ENCODE peak calls at places on chromosomes 1 and 21, in six cellular contexts. One of them, this sample, is unnamed.

GRCh38 chr1:222369991-222370910 is 177.7 kb downstream of the HHIPL2 start:
- DNase-seq in choroid plexus epithelial cell: peak; percentile 33
- DNase-seq in NCI-H2081 treated with DMSO at 0.1 percent for 48 hours: no peak
- DNase-seq in activated T-helper 1 cell treated with anti-CD3 and anti-CD28 coated beads, Interleukin-12 subunit alpha, Interleukin-12 subunit beta, Interleukin-2, Interleukin-4 antibody, amounts not matched to agents 30 ng/mL and 10 ng/mL and 1 ng/mL, durations not matched to agents 14 hours and 24 hours and 36 hours: no peak
- DNase-seq in endothelial cell: no peak
- DNase-seq in stomach: no peak
- DNase-seq in this sample: no peak

GRCh38 chr1:1430114-1430982 is 5.1 kb upstream of the VWA1 start:
- DNase-seq in choroid plexus epithelial cell: peak; percentile 77
- DNase-seq in NCI-H2081 treated with DMSO at 0.1 percent for 48 hours: no peak
- DNase-seq in activated T-helper 1 cell treated with anti-CD3 and anti-CD28 coated beads, Interleukin-12 subunit alpha, Interleukin-12 subunit beta, Interleukin-2, Interleukin-4 antibody, amounts not matched to agents 30 ng/mL and 10 ng/mL and 1 ng/mL, durations not matched to agents 14 hours and 24 hours and 36 hours: no peak
- DNase-seq in endothelial cell: peak; percentile 66
- DNase-seq in stomach: peak; percentile 81
- DNase-seq in this sample: no peak

GRCh38 chr1:92563457-92564216 is 76.9 kb upstream of the GFI1 start:
- DNase-seq in choroid plexus epithelial cell: no peak
- DNase-seq in NCI-H2081 treated with DMSO at 0.1 percent for 48 hours: no peak
- DNase-seq in activated T-helper 1 cell treated with anti-CD3 and anti-CD28 coated beads, Interleukin-12 subunit alpha, Interleukin-12 subunit beta, Interleukin-2, Interleukin-4 antibody, amounts not matched to agents 30 ng/mL and 10 ng/mL and 1 ng/mL, durations not matched to agents 14 hours and 24 hours and 36 hours: no peak
- DNase-seq in endothelial cell: no peak
- DNase-seq in stomach: no peak
- DNase-seq in this sample: no peak

GRCh38 chr1:64161347-64162080 is 41.9 kb upstream of the UBE2U start:
- DNase-seq in choroid plexus epithelial cell: peak; percentile 82
- DNase-seq in NCI-H2081 treated with DMSO at 0.1 percent for 48 hours: no peak
- DNase-seq in activated T-helper 1 cell treated with anti-CD3 and anti-CD28 coated beads, Interleukin-12 subunit alpha, Interleukin-12 subunit beta, Interleukin-2, Interleukin-4 antibody, amounts not matched to agents 30 ng/mL and 10 ng/mL and 1 ng/mL, durations not matched to agents 14 hours and 24 hours and 36 hours: no peak
- DNase-seq in endothelial cell: no peak
- DNase-seq in stomach: no peak
- DNase-seq in this sample: no peak

GRCh38 chr21:41865002-41865777 is 14.0 kb downstream of the PRDM15 start:
- DNase-seq in choroid plexus epithelial cell: no peak
- DNase-seq in NCI-H2081 treated with DMSO at 0.1 percent for 48 hours: no peak
- DNase-seq in activated T-helper 1 cell treated with anti-CD3 and anti-CD28 coated beads, Interleukin-12 subunit alpha, Interleukin-12 subunit beta, Interleukin-2, Interleukin-4 antibody, amounts not matched to agents 30 ng/mL and 10 ng/mL and 1 ng/mL, durations not matched to agents 14 hours and 24 hours and 36 hours: no peak
- DNase-seq in endothelial cell: no peak
- DNase-seq in stomach: no peak
- DNase-seq in this sample: no peak

GRCh38 chr1:87869563-87869962 is 540.9 kb downstream of the LMO4 start:
- DNase-seq in choroid plexus epithelial cell: peak; percentile 76
- DNase-seq in NCI-H2081 treated with DMSO at 0.1 percent for 48 hours: no peak
- DNase-seq in activated T-helper 1 cell treated with anti-CD3 and anti-CD28 coated beads, Interleukin-12 subunit alpha, Interleukin-12 subunit beta, Interleukin-2, Interleukin-4 antibody, amounts not matched to agents 30 ng/mL and 10 ng/mL and 1 ng/mL, durations not matched to agents 14 hours and 24 hours and 36 hours: no peak
- DNase-seq in endothelial cell: no peak
- DNase-seq in stomach: no peak
- DNase-seq in this sample: no peak

GRCh38 chr1:79355073-79355472 is 348.5 kb upstream of the ADGRL4 start:
- DNase-seq in choroid plexus epithelial cell: peak; percentile 46
- DNase-seq in NCI-H2081 treated with DMSO at 0.1 percent for 48 hours: no peak
- DNase-seq in activated T-helper 1 cell treated with anti-CD3 and anti-CD28 coated beads, Interleukin-12 subunit alpha, Interleukin-12 subunit beta, Interleukin-2, Interleukin-4 antibody, amounts not matched to agents 30 ng/mL and 10 ng/mL and 1 ng/mL, durations not matched to agents 14 hours and 24 hours and 36 hours: no peak
- DNase-seq in endothelial cell: no peak
- DNase-seq in stomach: no peak
- DNase-seq in this sample: no peak

GRCh38 chr21:35840197-35840799 is 220.0 kb downstream of the SETD4 start:
- DNase-seq in choroid plexus epithelial cell: peak; percentile 95
- DNase-seq in NCI-H2081 treated with DMSO at 0.1 percent for 48 hours: no peak
- DNase-seq in activated T-helper 1 cell treated with anti-CD3 and anti-CD28 coated beads, Interleukin-12 subunit alpha, Interleukin-12 subunit beta, Interleukin-2, Interleukin-4 antibody, amounts not matched to agents 30 ng/mL and 10 ng/mL and 1 ng/mL, durations not matched to agents 14 hours and 24 hours and 36 hours: peak; percentile 28
- DNase-seq in endothelial cell: peak; percentile 52
- DNase-seq in stomach: peak; percentile 67
- DNase-seq in this sample: no peak

GRCh38 chr21:44752701-44753235 is 41.4 kb upstream of the TSPEAR start:
- DNase-seq in choroid plexus epithelial cell: peak; percentile 14
- DNase-seq in NCI-H2081 treated with DMSO at 0.1 percent for 48 hours: no peak
- DNase-seq in activated T-helper 1 cell treated with anti-CD3 and anti-CD28 coated beads, Interleukin-12 subunit alpha, Interleukin-12 subunit beta, Interleukin-2, Interleukin-4 antibody, amounts not matched to agents 30 ng/mL and 10 ng/mL and 1 ng/mL, durations not matched to agents 14 hours and 24 hours and 36 hours: no peak
- DNase-seq in endothelial cell: no peak
- DNase-seq in stomach: no peak
- DNase-seq in this sample: no peak

GRCh38 chr1:109805486-109806180 is 41.9 kb upstream of the EPS8L3 start:
- DNase-seq in choroid plexus epithelial cell: peak; percentile 31
- DNase-seq in NCI-H2081 treated with DMSO at 0.1 percent for 48 hours: no peak
- DNase-seq in activated T-helper 1 cell treated with anti-CD3 and anti-CD28 coated beads, Interleukin-12 subunit alpha, Interleukin-12 subunit beta, Interleukin-2, Interleukin-4 antibody, amounts not matched to agents 30 ng/mL and 10 ng/mL and 1 ng/mL, durations not matched to agents 14 hours and 24 hours and 36 hours: no peak
- DNase-seq in endothelial cell: no peak
- DNase-seq in stomach: peak; percentile 61
- DNase-seq in this sample: no peak

GRCh38 chr1:197399691-197400521 is 131.9 kb downstream of the CRB1 start:
- DNase-seq in choroid plexus epithelial cell: peak; percentile 77
- DNase-seq in NCI-H2081 treated with DMSO at 0.1 percent for 48 hours: peak; percentile 47
- DNase-seq in activated T-helper 1 cell treated with anti-CD3 and anti-CD28 coated beads, Interleukin-12 subunit alpha, Interleukin-12 subunit beta, Interleukin-2, Interleukin-4 antibody, amounts not matched to agents 30 ng/mL and 10 ng/mL and 1 ng/mL, durations not matched to agents 14 hours and 24 hours and 36 hours: no peak
- DNase-seq in endothelial cell: peak; percentile 26
- DNase-seq in stomach: no peak
- DNase-seq in this sample: peak; percentile 26

GRCh38 chr1:203442821-203443220 is 32.8 kb upstream of the PRELP start:
- DNase-seq in choroid plexus epithelial cell: no peak
- DNase-seq in NCI-H2081 treated with DMSO at 0.1 percent for 48 hours: no peak
- DNase-seq in activated T-helper 1 cell treated with anti-CD3 and anti-CD28 coated beads, Interleukin-12 subunit alpha, Interleukin-12 subunit beta, Interleukin-2, Interleukin-4 antibody, amounts not matched to agents 30 ng/mL and 10 ng/mL and 1 ng/mL, durations not matched to agents 14 hours and 24 hours and 36 hours: no peak
- DNase-seq in endothelial cell: no peak
- DNase-seq in stomach: no peak
- DNase-seq in this sample: no peak

GRCh38 chr1:54493608-54494007 is 54.4 kb upstream of the ACOT11 start:
- DNase-seq in choroid plexus epithelial cell: peak; percentile 34
- DNase-seq in NCI-H2081 treated with DMSO at 0.1 percent for 48 hours: no peak
- DNase-seq in activated T-helper 1 cell treated with anti-CD3 and anti-CD28 coated beads, Interleukin-12 subunit alpha, Interleukin-12 subunit beta, Interleukin-2, Interleukin-4 antibody, amounts not matched to agents 30 ng/mL and 10 ng/mL and 1 ng/mL, durations not matched to agents 14 hours and 24 hours and 36 hours: no peak
- DNase-seq in endothelial cell: no peak
- DNase-seq in stomach: no peak
- DNase-seq in this sample: no peak

GRCh38 chr1:234970731-234971476 is 157.7 kb downstream of the TOMM20 start:
- DNase-seq in choroid plexus epithelial cell: peak; percentile 99
- DNase-seq in NCI-H2081 treated with DMSO at 0.1 percent for 48 hours: peak; percentile 26
- DNase-seq in activated T-helper 1 cell treated with anti-CD3 and anti-CD28 coated beads, Interleukin-12 subunit alpha, Interleukin-12 subunit beta, Interleukin-2, Interleukin-4 antibody, amounts not matched to agents 30 ng/mL and 10 ng/mL and 1 ng/mL, durations not matched to agents 14 hours and 24 hours and 36 hours: no peak
- DNase-seq in endothelial cell: no peak
- DNase-seq in stomach: peak; percentile 50
- DNase-seq in this sample: no peak

GRCh38 chr1:99170516-99170915 is 93.8 kb upstream of the PLPPR4 start:
- DNase-seq in choroid plexus epithelial cell: peak; percentile 21
- DNase-seq in NCI-H2081 treated with DMSO at 0.1 percent for 48 hours: no peak
- DNase-seq in activated T-helper 1 cell treated with anti-CD3 and anti-CD28 coated beads, Interleukin-12 subunit alpha, Interleukin-12 subunit beta, Interleukin-2, Interleukin-4 antibody, amounts not matched to agents 30 ng/mL and 10 ng/mL and 1 ng/mL, durations not matched to agents 14 hours and 24 hours and 36 hours: no peak
- DNase-seq in endothelial cell: no peak
- DNase-seq in stomach: no peak
- DNase-seq in this sample: no peak

GRCh38 chr21:37155216-37155615 is 82.2 kb downstream of the TTC3 start:
- DNase-seq in choroid plexus epithelial cell: no peak
- DNase-seq in NCI-H2081 treated with DMSO at 0.1 percent for 48 hours: no peak
- DNase-seq in activated T-helper 1 cell treated with anti-CD3 and anti-CD28 coated beads, Interleukin-12 subunit alpha, Interleukin-12 subunit beta, Interleukin-2, Interleukin-4 antibody, amounts not matched to agents 30 ng/mL and 10 ng/mL and 1 ng/mL, durations not matched to agents 14 hours and 24 hours and 36 hours: no peak
- DNase-seq in endothelial cell: no peak
- DNase-seq in stomach: no peak
- DNase-seq in this sample: no peak

GRCh38 chr1:166026561-166026960 is 140.2 kb downstream of the FAM78B start:
- DNase-seq in choroid plexus epithelial cell: no peak
- DNase-seq in NCI-H2081 treated with DMSO at 0.1 percent for 48 hours: no peak
- DNase-seq in activated T-helper 1 cell treated with anti-CD3 and anti-CD28 coated beads, Interleukin-12 subunit alpha, Interleukin-12 subunit beta, Interleukin-2, Interleukin-4 antibody, amounts not matched to agents 30 ng/mL and 10 ng/mL and 1 ng/mL, durations not matched to agents 14 hours and 24 hours and 36 hours: no peak
- DNase-seq in endothelial cell: no peak
- DNase-seq in stomach: no peak
- DNase-seq in this sample: no peak

GRCh38 chr1:3501856-3502665 is 47.6 kb downstream of the ARHGEF16 start:
- DNase-seq in choroid plexus epithelial cell: peak; percentile 65
- DNase-seq in NCI-H2081 treated with DMSO at 0.1 percent for 48 hours: no peak
- DNase-seq in activated T-helper 1 cell treated with anti-CD3 and anti-CD28 coated beads, Interleukin-12 subunit alpha, Interleukin-12 subunit beta, Interleukin-2, Interleukin-4 antibody, amounts not matched to agents 30 ng/mL and 10 ng/mL and 1 ng/mL, durations not matched to agents 14 hours and 24 hours and 36 hours: no peak
- DNase-seq in endothelial cell: peak; percentile 69
- DNase-seq in stomach: peak; percentile 34
- DNase-seq in this sample: peak; percentile 30

GRCh38 chr1:229928767-229929166 is 138.3 kb upstream of the GALNT2 start:
- DNase-seq in choroid plexus epithelial cell: no peak
- DNase-seq in NCI-H2081 treated with DMSO at 0.1 percent for 48 hours: no peak
- DNase-seq in activated T-helper 1 cell treated with anti-CD3 and anti-CD28 coated beads, Interleukin-12 subunit alpha, Interleukin-12 subunit beta, Interleukin-2, Interleukin-4 antibody, amounts not matched to agents 30 ng/mL and 10 ng/mL and 1 ng/mL, durations not matched to agents 14 hours and 24 hours and 36 hours: no peak
- DNase-seq in endothelial cell: no peak
- DNase-seq in stomach: no peak
- DNase-seq in this sample: no peak

GRCh38 chr1:1510912-1511532 is 940 bp upstream of the ATAD3A start:
- DNase-seq in choroid plexus epithelial cell: peak; percentile 13
- DNase-seq in NCI-H2081 treated with DMSO at 0.1 percent for 48 hours: peak; percentile 3
- DNase-seq in activated T-helper 1 cell treated with anti-CD3 and anti-CD28 coated beads, Interleukin-12 subunit alpha, Interleukin-12 subunit beta, Interleukin-2, Interleukin-4 antibody, amounts not matched to agents 30 ng/mL and 10 ng/mL and 1 ng/mL, durations not matched to agents 14 hours and 24 hours and 36 hours: no peak
- DNase-seq in endothelial cell: no peak
- DNase-seq in stomach: no peak
- DNase-seq in this sample: no peak

GRCh38 chr1:66282343-66282852 is 251.6 kb upstream of the SGIP1 start:
- DNase-seq in choroid plexus epithelial cell: peak; percentile 93
- DNase-seq in NCI-H2081 treated with DMSO at 0.1 percent for 48 hours: no peak
- DNase-seq in activated T-helper 1 cell treated with anti-CD3 and anti-CD28 coated beads, Interleukin-12 subunit alpha, Interleukin-12 subunit beta, Interleukin-2, Interleukin-4 antibody, amounts not matched to agents 30 ng/mL and 10 ng/mL and 1 ng/mL, durations not matched to agents 14 hours and 24 hours and 36 hours: peak; percentile 73
- DNase-seq in endothelial cell: no peak
- DNase-seq in stomach: no peak
- DNase-seq in this sample: peak; percentile 11

GRCh38 chr1:39438002-39438401 is 53.4 kb upstream of the BMP8A start:
- DNase-seq in choroid plexus epithelial cell: no peak
- DNase-seq in NCI-H2081 treated with DMSO at 0.1 percent for 48 hours: no peak
- DNase-seq in activated T-helper 1 cell treated with anti-CD3 and anti-CD28 coated beads, Interleukin-12 subunit alpha, Interleukin-12 subunit beta, Interleukin-2, Interleukin-4 antibody, amounts not matched to agents 30 ng/mL and 10 ng/mL and 1 ng/mL, durations not matched to agents 14 hours and 24 hours and 36 hours: no peak
- DNase-seq in endothelial cell: no peak
- DNase-seq in stomach: no peak
- DNase-seq in this sample: no peak